ENCODE peak calls at places on chromosomes 3 and 15, in ten cellular contexts. Y is A549, D is aorta, W is OCI-LY7, B is neural progenitor cell, S is Caco-2, L is HL-60, T is GM12865, R is ovary, M is fibroblast of pulmonary artery. J is an unnamed sample.

GRCh38 chr3:151044706-151045105 is 40.8 kb upstream of the MED12L start:
- DNase-seq in B (no peak), D (no peak), L (no peak), R (no peak), S (no peak), T (no peak), Y (no peak), W (no peak), M (peak), J (no peak)

GRCh38 chr15:59352189-59352588 is 20.5 kb downstream of the MYO1E start:
- DNase-seq in R (no peak), W (no peak), B (no peak), S (no peak), L (no peak), Y (no peak), T (no peak), M (no peak), D (no peak), J (no peak)

GRCh38 chr3:168040624-168041208 is 55.0 kb downstream of the GOLIM4 start:
- DNase-seq in Y (peak), R (no peak), M (peak), B (peak), T (peak), L (peak), W (peak), D (no peak), S (no peak), J (peak)

GRCh38 chr3:71987828-71988227 is 202.9 kb upstream of the PROK2 start:
- DNase-seq in B (peak), T (no peak), L (no peak), D (peak), R (no peak), S (no peak), Y (no peak), M (no peak), W (no peak), J (peak)

GRCh38 chr3:184808021-184808420 is 3.9 kb upstream of the VPS8 start:
- DNase-seq in S (no peak), W (peak), R (no peak), T (no peak), M (no peak), B (peak), D (no peak), L (no peak), Y (peak), J (no peak)

GRCh38 chr15:45425135-45425534 is 46.8 kb upstream of the GATM start:
- DNase-seq in R (no peak), T (no peak), W (no peak), D (no peak), Y (no peak), B (no peak), L (no peak), M (peak), S (no peak), J (no peak)

GRCh38 chr3:114567774-114568173 is 273.9 kb downstream of the TIGIT start:
- DNase-seq in T (no peak), Y (no peak), M (no peak), W (no peak), D (no peak), R (no peak), B (peak), S (no peak), L (no peak), J (no peak)

GRCh38 chr3:50319872-50320625 is 2.5 kb downstream of the HYAL2 start:
- DNase-seq in Y (no peak), T (no peak), M (no peak), W (no peak), L (no peak), R (no peak), S (no peak), B (no peak), D (peak), J (no peak)

GRCh38 chr15:79140846-79141570 is 50.4 kb upstream of the RASGRF1 start:
- DNase-seq in T (no peak), S (no peak), W (no peak), Y (no peak), D (no peak), M (peak), B (no peak), R (no peak), L (no peak), J (no peak)

GRCh38 chr3:152183473-152183872 is 85.3 kb upstream of the MBNL1 start:
- DNase-seq in R (peak), W (peak), M (peak), S (peak), T (peak), L (no peak), B (peak), Y (peak), D (no peak), J (peak)

GRCh38 chr3:187737401-187738088 is 7.7 kb downstream of the BCL6 start:
- DNase-seq in R (peak), W (no peak), S (no peak), L (peak), T (no peak), D (peak), Y (peak), B (peak), M (peak), J (no peak)

GRCh38 chr15:73125219-73125618 is 73.0 kb downstream of the NEO1 start:
- DNase-seq in T (no peak), R (no peak), Y (no peak), B (no peak), L (no peak), S (no peak), D (no peak), M (peak), W (no peak), J (no peak)

GRCh38 chr3:55402886-55403605 is 84.1 kb downstream of the WNT5A start:
- DNase-seq in Y (peak), D (no peak), B (peak), S (no peak), W (no peak), M (no peak), R (no peak), L (no peak), T (no peak), J (no peak)

GRCh38 chr3:71549948-71550347 is 33.6 kb downstream of the FOXP1 start:
- DNase-seq in Y (no peak), W (no peak), M (no peak), B (no peak), S (no peak), D (no peak), T (no peak), L (no peak), R (no peak), J (peak)

GRCh38 chr3:157248590-157249425 is 88.9 kb upstream of the CCNL1 start:
- DNase-seq in W (no peak), B (peak), T (no peak), L (peak), S (no peak), M (peak), D (no peak), Y (peak), R (no peak), J (no peak)

GRCh38 chr15:61337541-61337940 is 108.4 kb upstream of the RORA start:
- DNase-seq in T (no peak), B (no peak), M (no peak), S (no peak), D (no peak), L (no peak), R (no peak), W (no peak), Y (no peak), J (no peak)

GRCh38 chr15:61344293-61344692 is 115.2 kb upstream of the RORA start:
- DNase-seq in B (no peak), R (no peak), M (no peak), S (no peak), D (no peak), W (no peak), T (no peak), L (no peak), Y (no peak), J (no peak)

GRCh38 chr15:61339526-61339925 is 110.4 kb upstream of the RORA start:
- DNase-seq in B (no peak), M (no peak), T (no peak), S (no peak), R (no peak), Y (no peak), D (no peak), W (no peak), L (no peak), J (no peak)

GRCh38 chr15:61342390-61342789 is 113.3 kb upstream of the RORA start:
- DNase-seq in Y (no peak), M (no peak), T (no peak), R (no peak), L (no peak), D (no peak), B (no peak), S (no peak), W (no peak), J (no peak)
- H3K4me3 ChIP-seq in Y (no peak), M (no peak), T (no peak), R (no peak), L (no peak), D (no peak), B (no peak), S (no peak), W (no peak), J (no peak)

DNA sequence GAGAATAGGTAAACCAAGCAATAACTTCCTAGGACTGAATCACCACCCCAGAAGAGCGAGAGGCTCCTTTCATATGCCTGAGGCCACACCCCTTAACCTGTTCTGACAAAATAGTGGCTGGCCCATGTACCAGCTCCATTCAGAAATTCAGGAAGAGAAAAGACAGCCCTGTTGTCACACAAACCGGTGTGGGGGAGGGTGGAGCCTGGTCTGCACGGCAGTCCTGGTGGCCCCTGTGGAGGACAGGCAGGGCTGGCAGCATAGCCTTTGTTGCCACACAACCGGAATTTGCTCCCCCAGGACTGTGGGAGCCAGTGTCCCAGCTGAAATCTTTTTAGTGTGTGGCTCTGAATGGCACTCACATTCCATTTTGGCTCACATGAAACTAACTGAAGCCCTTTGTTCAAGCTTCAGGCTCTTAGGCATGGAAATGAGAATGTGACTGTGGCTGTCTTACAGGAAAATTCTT is 23.8 kb downstream of the RLBP1 start:
- DNase-seq in Y (no peak), B (peak), M (no peak), T (no peak), D (no peak), R (no peak), W (no peak), L (no peak), S (no peak), J (no peak)
- H3K4me3 ChIP-seq in Y (no peak), B (peak), M (no peak), T (no peak), D (no peak), R (no peak), W (no peak), L (no peak), S (no peak), J (no peak)

GRCh38 chr15:82995938-82996337 is 9.9 kb downstream of the RAMAC start:
- DNase-seq in R (no peak), W (no peak), Y (no peak), M (no peak), S (no peak), D (no peak), T (no peak), B (no peak), L (no peak), J (no peak)

GRCh38 chr15:82995076-82995475 is 9.1 kb downstream of the RAMAC start:
- DNase-seq in M (no peak), D (no peak), W (no peak), R (no peak), S (no peak), Y (no peak), T (no peak), L (no peak), B (no peak), J (no peak)

GRCh38 chr15:82999426-82999825 is 12.0 kb downstream of the C15orf40 start:
- DNase-seq in D (no peak), B (no peak), Y (no peak), T (no peak), R (no peak), W (no peak), M (no peak), S (no peak), L (no peak), J (no peak)

GRCh38 chr15:82999905-83000671 is 11.4 kb downstream of the C15orf40 start:
- DNase-seq in R (no peak), B (peak), T (peak), L (no peak), W (peak), M (peak), Y (peak), D (no peak), S (no peak), J (peak)
- H3K4me3 ChIP-seq in R (no peak), B (no peak), T (no peak), L (peak), W (peak), M (peak), Y (peak), D (no peak), S (no peak), J (peak)

GRCh38 chr3:21331321-21331720 is 419.7 kb downstream of the ZNF385D start:
- DNase-seq in S (no peak), R (no peak), T (no peak), Y (no peak), W (no peak), M (peak), L (no peak), B (no peak), D (no peak), J (no peak)
- H3K4me3 ChIP-seq in S (no peak), R (no peak), T (no peak), Y (no peak), W (no peak), M (no peak), L (no peak), B (no peak), D (no peak), J (no peak)

GRCh38 chr3:170277833-170278586 is 55.8 kb downstream of the PRKCI start:
- DNase-seq in M (no peak), W (peak), L (no peak), B (no peak), S (no peak), R (no peak), Y (no peak), D (no peak), T (no peak), J (peak)
- H3K4me3 ChIP-seq in M (no peak), W (no peak), L (no peak), B (no peak), S (no peak), R (no peak), Y (no peak), D (no peak), T (no peak), J (no peak)

GRCh38 chr15:63048115-63048985 is 5.8 kb downstream of the TPM1 start:
- DNase-seq in L (peak), D (peak), T (peak), M (peak), S (peak), Y (peak), W (peak), B (peak), R (peak), J (peak)
- H3K4me3 ChIP-seq in L (peak), D (peak), T (peak), M (peak), S (peak), Y (peak), W (peak), B (peak), R (peak), J (peak)